ENCODE peak calls at places on chromosome 15, in four cellular contexts. One of them, this sample, is unnamed.

GRCh38 chr15:82139823-82140268 is 94.0 kb upstream of the MEX3B start:
- DNase-seq in stimulated activated CD4-positive, alpha-beta T cell treated with anti-CD3 and anti-CD28 coated beads, TNF-alpha, amount 100 ng/mL, for 48 hours: no peak
- DNase-seq in A172: peak
- DNase-seq in thoracic aorta: no peak
- DNase-seq in this sample: no peak

GRCh38 chr15:100671858-100672543 is 69.6 kb downstream of the ASB7 start:
- DNase-seq in stimulated activated CD4-positive, alpha-beta T cell treated with anti-CD3 and anti-CD28 coated beads, TNF-alpha, amount 100 ng/mL, for 48 hours: no peak
- DNase-seq in A172: peak
- DNase-seq in thoracic aorta: no peak
- DNase-seq in this sample: no peak

GRCh38 chr15:58221591-58222241 is 83.5 kb downstream of the AQP9 start:
- DNase-seq in stimulated activated CD4-positive, alpha-beta T cell treated with anti-CD3 and anti-CD28 coated beads, TNF-alpha, amount 100 ng/mL, for 48 hours: no peak
- DNase-seq in A172: peak
- DNase-seq in thoracic aorta: no peak
- DNase-seq in this sample: no peak

GRCh38 chr15:77617507-77618285 is 15.0 kb downstream of the LINGO1 start:
- DNase-seq in stimulated activated CD4-positive, alpha-beta T cell treated with anti-CD3 and anti-CD28 coated beads, TNF-alpha, amount 100 ng/mL, for 48 hours: no peak
- DNase-seq in A172: no peak
- DNase-seq in thoracic aorta: no peak
- DNase-seq in this sample: no peak

GRCh38 chr15:55277116-55277564 is 12.5 kb downstream of the RAB27A start:
- DNase-seq in stimulated activated CD4-positive, alpha-beta T cell treated with anti-CD3 and anti-CD28 coated beads, TNF-alpha, amount 100 ng/mL, for 48 hours: peak
- DNase-seq in A172: peak
- DNase-seq in thoracic aorta: no peak
- DNase-seq in this sample: no peak

GRCh38 chr15:76209948-76210347 is 101.3 kb downstream of the ETFA start:
- DNase-seq in stimulated activated CD4-positive, alpha-beta T cell treated with anti-CD3 and anti-CD28 coated beads, TNF-alpha, amount 100 ng/mL, for 48 hours: no peak
- DNase-seq in A172: peak
- DNase-seq in thoracic aorta: no peak
- DNase-seq in this sample: no peak

GRCh38 chr15:75554717-75555116 is 24.4 kb downstream of the PTPN9 start:
- DNase-seq in stimulated activated CD4-positive, alpha-beta T cell treated with anti-CD3 and anti-CD28 coated beads, TNF-alpha, amount 100 ng/mL, for 48 hours: no peak
- DNase-seq in A172: no peak
- DNase-seq in thoracic aorta: no peak
- DNase-seq in this sample: no peak

GRCh38 chr15:66032006-66032405 is 162.7 kb downstream of the RAB11A start:
- DNase-seq in stimulated activated CD4-positive, alpha-beta T cell treated with anti-CD3 and anti-CD28 coated beads, TNF-alpha, amount 100 ng/mL, for 48 hours: no peak
- DNase-seq in A172: no peak
- DNase-seq in thoracic aorta: no peak
- DNase-seq in this sample: no peak

GRCh38 chr15:62848631-62849050 is 193.9 kb upstream of the TPM1 start:
- DNase-seq in stimulated activated CD4-positive, alpha-beta T cell treated with anti-CD3 and anti-CD28 coated beads, TNF-alpha, amount 100 ng/mL, for 48 hours: no peak
- DNase-seq in A172: peak
- DNase-seq in thoracic aorta: no peak
- DNase-seq in this sample: no peak

GRCh38 chr15:58932791-58933310 is 628 bp downstream of the SLTM start:
- DNase-seq in stimulated activated CD4-positive, alpha-beta T cell treated with anti-CD3 and anti-CD28 coated beads, TNF-alpha, amount 100 ng/mL, for 48 hours: no peak
- DNase-seq in A172: no peak
- DNase-seq in thoracic aorta: no peak
- DNase-seq in this sample: no peak

GRCh38 chr15:79812536-79812935 is 84.3 kb downstream of the MTHFS start:
- DNase-seq in stimulated activated CD4-positive, alpha-beta T cell treated with anti-CD3 and anti-CD28 coated beads, TNF-alpha, amount 100 ng/mL, for 48 hours: no peak
- DNase-seq in A172: no peak
- DNase-seq in thoracic aorta: no peak
- DNase-seq in this sample: no peak

GRCh38 chr15:76987896-76988860 is 6.7 kb upstream of the PSTPIP1 start:
- DNase-seq in stimulated activated CD4-positive, alpha-beta T cell treated with anti-CD3 and anti-CD28 coated beads, TNF-alpha, amount 100 ng/mL, for 48 hours: peak
- DNase-seq in A172: no peak
- DNase-seq in thoracic aorta: no peak
- DNase-seq in this sample: no peak

GRCh38 chr15:98953000-98953776 is 54.4 kb downstream of the PGPEP1L start:
- DNase-seq in stimulated activated CD4-positive, alpha-beta T cell treated with anti-CD3 and anti-CD28 coated beads, TNF-alpha, amount 100 ng/mL, for 48 hours: peak
- DNase-seq in A172: no peak
- DNase-seq in thoracic aorta: no peak
- DNase-seq in this sample: no peak

GRCh38 chr15:63818191-63818590 is 15.6 kb downstream of the HERC1 start:
- DNase-seq in stimulated activated CD4-positive, alpha-beta T cell treated with anti-CD3 and anti-CD28 coated beads, TNF-alpha, amount 100 ng/mL, for 48 hours: no peak
- DNase-seq in A172: no peak
- DNase-seq in thoracic aorta: no peak
- DNase-seq in this sample: no peak

GRCh38 chr15:79007066-79007465 is 62.2 kb upstream of the CTSH start:
- DNase-seq in stimulated activated CD4-positive, alpha-beta T cell treated with anti-CD3 and anti-CD28 coated beads, TNF-alpha, amount 100 ng/mL, for 48 hours: no peak
- DNase-seq in A172: peak
- DNase-seq in thoracic aorta: no peak
- DNase-seq in this sample: no peak

GRCh38 chr15:93072440-93073394 is 16.3 kb downstream of the RGMA start:
- DNase-seq in stimulated activated CD4-positive, alpha-beta T cell treated with anti-CD3 and anti-CD28 coated beads, TNF-alpha, amount 100 ng/mL, for 48 hours: no peak
- DNase-seq in A172: peak
- DNase-seq in thoracic aorta: no peak
- DNase-seq in this sample: no peak

GRCh38 chr15:40562691-40563090 is 2.2 kb downstream of the CCDC32 start:
- DNase-seq in stimulated activated CD4-positive, alpha-beta T cell treated with anti-CD3 and anti-CD28 coated beads, TNF-alpha, amount 100 ng/mL, for 48 hours: no peak
- DNase-seq in A172: no peak
- DNase-seq in thoracic aorta: no peak
- DNase-seq in this sample: no peak

This sample was measured in GOT3.